ENCODE peak calls at places on chromosomes 12 and 14, in five cellular contexts. I, P, M, T and W are unnamed samples.
A peak's percentile ranks its signal among the peaks of the same experiment; 100 is the strongest.

GRCh38 chr12:120956579-120957360 is 21.6 kb upstream of the HNF1A start:
- DNase-seq in T (no peak), P (no peak), M (no peak), I (no peak), W (no peak)

GRCh38 chr14:61750708-61751474 is 11.3 kb upstream of the SNAPC1 start:
- DNase-seq in M (peak; percentile 76), T (peak; percentile 90), I (peak; percentile 92), P (peak; percentile 62), W (peak; percentile 94)

GRCh38 chr12:47087088-47087688 is 7.4 kb upstream of the AMIGO2 start:
- DNase-seq in M (no peak), I (no peak), P (peak; percentile 73), T (no peak), W (no peak)

GRCh38 chr12:131415781-131416180 is 295.1 kb upstream of the SFSWAP start:
- DNase-seq in M (peak; percentile 29), T (no peak), I (no peak), P (no peak), W (no peak)

GRCh38 chr12:6084261-6084968 is 40.1 kb downstream of the VWF start:
- DNase-seq in I (no peak), T (no peak), M (peak; percentile 46), P (peak; percentile 79), W (no peak)

GRCh38 chr12:94879542-94879941 is 124.0 kb downstream of the NDUFA12 start:
- DNase-seq in M (no peak), P (no peak), I (no peak), T (no peak), W (no peak)

GRCh38 chr12:122848471-122849351 is 13.5 kb downstream of the HIP1R start:
- DNase-seq in I (peak; percentile 11), M (no peak), T (no peak), P (no peak), W (no peak)

GRCh38 chr12:124862768-124863408 is 776 bp downstream of the SCARB1 start:
- DNase-seq in T (no peak), M (peak; percentile 47), I (no peak), P (peak; percentile 23), W (no peak)

GRCh38 chr12:32754101-32754500 is 1.6 kb downstream of the YARS2 start:
- DNase-seq in I (no peak), T (no peak), M (no peak), P (no peak), W (no peak)

GRCh38 chr14:56099081-56099797 is 19.0 kb upstream of the PELI2 start:
- DNase-seq in T (no peak), M (no peak), I (no peak), P (peak; percentile 14), W (no peak)

GRCh38 chr12:19893514-19893913 is 454.2 kb downstream of the AEBP2 start:
- DNase-seq in T (no peak), P (peak; percentile 55), M (peak; percentile 27), I (no peak), W (no peak)
- TF ChIP-seq CTCF in T (no peak), P (peak; percentile 33), M (peak; percentile 33), I (peak; percentile 41), W (peak; percentile 22)

GRCh38 chr14:21220874-21221477 is 48.3 kb downstream of the HNRNPC start:
- DNase-seq in P (no peak), M (no peak), T (no peak), I (no peak), W (no peak)

GRCh38 chr14:21215130-21215878 is 53.9 kb downstream of the HNRNPC start:
- DNase-seq in T (no peak), M (no peak), I (no peak), P (no peak), W (no peak)

GRCh38 chr14:21215879-21216251 is 53.4 kb downstream of the HNRNPC start:
- DNase-seq in I (no peak), T (no peak), M (no peak), P (no peak), W (no peak)

GRCh38 chr14:21219120-21219519 is 50.1 kb downstream of the HNRNPC start:
- DNase-seq in M (no peak), P (no peak), I (no peak), T (no peak), W (no peak)

DNA sequence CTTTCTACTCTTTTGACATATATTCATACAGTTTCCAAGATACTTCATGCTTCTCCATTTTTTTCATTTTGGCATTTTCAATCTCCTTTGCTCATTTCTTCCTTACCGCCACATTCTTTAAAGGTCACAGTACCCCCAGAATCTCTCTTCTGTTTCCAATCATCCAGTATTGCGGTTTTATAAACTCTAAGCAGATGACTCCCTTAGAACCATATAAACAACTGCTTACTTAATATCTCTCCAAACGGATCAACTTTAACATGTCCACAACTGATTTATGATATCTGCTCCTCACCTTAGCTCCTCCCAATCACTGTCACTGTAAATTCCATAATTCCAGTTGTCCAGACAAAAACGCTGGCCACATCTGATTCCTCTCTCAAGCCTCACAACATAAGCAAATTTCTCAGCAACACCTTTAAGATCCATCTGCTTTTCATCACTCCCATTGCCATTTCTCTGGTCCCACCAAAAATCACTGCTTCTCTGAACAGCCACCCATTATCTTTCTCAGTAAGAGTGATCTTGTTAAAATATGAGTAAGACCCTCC is 49.6 kb downstream of the HNRNPC start:
- DNase-seq in T (no peak), M (no peak), P (no peak), I (no peak), W (no peak)
- H3K4me1 ChIP-seq in T (peaks cover 40% of the 10 kb centered on the region), M (peaks cover 60% of the 10 kb centered on the region), P (peaks cover 16% of the 10 kb centered on the region), I (peaks cover 98% of the 10 kb centered on the region), W (peaks cover 28% of the 10 kb centered on the region)

GRCh38 chr14:65359503-65359902 is 53.0 kb upstream of the FUT8 start:
- DNase-seq in I (no peak), M (no peak), P (peak; percentile 54), T (no peak), W (no peak)
- TF ChIP-seq CTCF in I (no peak), M (peak; percentile 14), P (peak; percentile 17), T (no peak), W (no peak)

GRCh38 chr12:54002915-54003339 is 3.0 kb downstream of the HOXC9 start:
- DNase-seq in T (peak; percentile 55), M (no peak), P (no peak), I (no peak), W (no peak)
- H3K4me1 ChIP-seq in T (peaks cover 53% of the 10 kb centered on the region), M (peaks cover 13% of the 10 kb centered on the region), P (no peaks in the 10 kb centered on the region), I (peaks cover 23% of the 10 kb centered on the region), W (peaks cover 13% of the 10 kb centered on the region)

GRCh38 chr14:102761206-102761605 is 16.0 kb upstream of the TRAF3 start:
- DNase-seq in I (no peak), T (no peak), M (no peak), P (no peak), W (no peak)
- TF ChIP-seq CTCF in I (no peak), T (no peak), M (no peak), P (no peak), W (no peak)

GRCh38 chr14:50047274-50047676 is 69.1 kb downstream of the VCPKMT start:
- DNase-seq in I (no peak), T (no peak), P (no peak), M (no peak), W (no peak)
- H3K4me1 ChIP-seq in I (peaks cover 40% of the 10 kb centered on the region), T (peaks cover 9% of the 10 kb centered on the region), P (peaks cover 15% of the 10 kb centered on the region), M (peaks cover 16% of the 10 kb centered on the region), W (peaks cover 33% of the 10 kb centered on the region)

GRCh38 chr12:92275443-92276154 is 130.0 kb upstream of the BTG1 start:
- DNase-seq in M (no peak), T (no peak), I (no peak), P (no peak), W (no peak)
- TF ChIP-seq CTCF in M (no peak), T (no peak), I (no peak), P (no peak), W (no peak)

GRCh38 chr14:98208943-98209342 is 1063.1 kb downstream of the BCL11B start:
- DNase-seq in T (no peak), M (no peak), P (no peak), I (no peak), W (no peak)
- H3K4me1 ChIP-seq in T (no peaks in the 10 kb centered on the region), M (no peaks in the 10 kb centered on the region), P (no peaks in the 10 kb centered on the region), I (no peaks in the 10 kb centered on the region), W (no peaks in the 10 kb centered on the region)